ENCODE peak calls at places on chromosomes 16 and 17, in four cellular contexts. K is neural progenitor cell, R is Peyer's patch, M is choroid plexus epithelial cell. E is an unnamed sample.

GRCh38 chr17:80790981-80791742 is 200.5 kb upstream of the CHMP6 start:
- DNase-seq in K (no peak), R (no peak), M (peak), E (no peak)

GRCh38 chr17:12983986-12984932 is 33.6 kb downstream of the ELAC2 start:
- DNase-seq in K (no peak), R (no peak), M (peak), E (no peak)

GRCh38 chr16:15682105-15682570 is 32.1 kb downstream of the NDE1 start:
- DNase-seq in K (peak), R (no peak), M (peak), E (no peak)

GRCh38 chr17:72422505-72423285 is 301.9 kb downstream of the SOX9 start:
- DNase-seq in K (no peak), R (peak), M (peak), E (peak)

GRCh38 chr17:77425791-77426641 is 285.2 kb downstream of the SEC14L1 start:
- DNase-seq in K (peak), R (no peak), M (peak), E (no peak)

GRCh38 chr17:59415397-59415796 is 83.9 kb downstream of the YPEL2 start:
- DNase-seq in K (no peak), R (no peak), M (no peak), E (no peak)

GRCh38 chr17:80246266-80246681 is 14.4 kb upstream of the RNF213 start:
- DNase-seq in K (no peak), R (peak), M (no peak), E (no peak)

GRCh38 chr17:17416400-17417360 is 60.1 kb upstream of the MED9 start:
- DNase-seq in K (no peak), R (no peak), M (peak), E (no peak)

GRCh38 chr17:36068524-36068923 is 4.5 kb downstream of the CCL18 start:
- DNase-seq in K (no peak), R (no peak), M (no peak), E (no peak)

GRCh38 chr17:61750656-61751055 is 112.7 kb downstream of the BRIP1 start:
- DNase-seq in K (no peak), R (no peak), M (no peak), E (no peak)

GRCh38 chr17:7887038-7887481 is 1.5 kb upstream of the CHD3 start:
- DNase-seq in K (peak), R (no peak), M (no peak), E (no peak)

DNA sequence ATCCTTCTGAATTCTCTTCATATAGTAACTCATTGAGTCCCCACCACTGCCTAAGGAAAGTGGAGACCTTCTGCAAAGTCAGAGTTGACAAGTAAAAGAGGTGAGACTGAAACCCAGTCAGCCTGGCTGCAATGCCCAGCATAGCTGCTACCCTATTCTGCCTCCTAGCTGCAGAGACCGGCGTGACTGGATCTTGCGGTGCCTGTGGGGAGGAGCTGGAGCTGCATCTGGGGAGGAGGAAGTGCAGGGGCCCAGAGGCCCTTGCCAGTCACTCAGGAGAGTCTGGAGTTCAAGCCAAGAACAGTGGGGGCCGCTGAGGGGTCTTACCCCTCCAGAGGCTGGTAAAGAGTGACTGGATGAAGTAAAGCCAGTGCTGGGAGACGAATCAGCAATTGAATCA is 35.0 kb upstream of the ZNF423 start:
- DNase-seq in K (peak), R (peak), M (peak), E (peak)
- TF ChIP-seq CTCF in K (peak), R (peak), M (peak), E (peak)

DNA sequence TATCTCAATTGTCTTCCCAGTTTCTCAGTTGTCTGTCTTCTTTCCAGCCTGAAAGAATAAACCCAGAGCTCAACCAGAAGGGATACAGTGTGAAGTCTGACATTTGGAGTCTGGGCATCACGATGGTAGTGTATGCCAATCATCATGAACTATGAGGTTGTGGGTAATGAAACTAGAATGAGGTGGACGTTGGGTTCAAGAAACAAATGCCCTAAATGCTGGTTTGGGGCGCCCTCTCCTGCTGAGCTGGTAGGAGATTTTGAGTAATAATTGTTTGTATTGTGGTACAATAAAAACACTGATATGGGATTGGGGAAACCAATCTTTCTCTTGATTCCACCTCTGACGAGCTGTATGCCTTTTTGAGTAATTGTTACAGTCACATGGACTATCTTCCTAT is 110.4 kb downstream of the MAP2K6 start:
- DNase-seq in K (no peak), R (no peak), M (peak), E (no peak)
- TF ChIP-seq CTCF in K (no peak), R (no peak), M (peak), E (no peak)

DNA sequence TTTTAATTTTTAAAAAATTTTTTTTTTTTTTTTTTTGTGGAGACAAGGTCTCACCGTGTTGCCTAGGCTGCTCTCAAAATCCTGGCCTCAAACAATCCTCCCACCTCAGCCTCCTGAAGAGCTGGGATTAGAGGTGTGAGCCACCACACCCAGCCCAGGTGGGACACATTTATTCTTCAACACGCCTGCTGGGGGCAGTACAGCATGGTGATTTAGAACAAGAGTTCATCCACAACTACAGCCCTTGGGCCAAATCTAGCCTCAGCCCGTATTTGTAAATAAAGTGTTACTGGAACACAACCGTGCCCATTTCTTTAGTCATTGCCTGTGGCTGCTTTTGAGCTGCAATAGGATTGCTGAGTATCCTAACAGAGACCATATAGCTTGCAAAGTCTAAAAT is 92.8 kb downstream of the KATNIP start:
- DNase-seq in K (peak), R (no peak), M (peak), E (no peak)
- TF ChIP-seq CTCF in K (peak), R (no peak), M (peak), E (no peak)

GRCh38 chr16:80084614-80085013 is 456.2 kb upstream of the DYNLRB2 start:
- DNase-seq in K (peak), R (no peak), M (peak), E (peak)
- TF ChIP-seq CTCF in K (peak), R (peak), M (peak), E (peak)

GRCh38 chr16:3595521-3596021 is 15.8 kb downstream of the SLX4 start:
- DNase-seq in K (no peak), R (no peak), M (no peak), E (no peak)
- TF ChIP-seq CTCF in K (no peak), R (no peak), M (no peak), E (no peak)

DNA sequence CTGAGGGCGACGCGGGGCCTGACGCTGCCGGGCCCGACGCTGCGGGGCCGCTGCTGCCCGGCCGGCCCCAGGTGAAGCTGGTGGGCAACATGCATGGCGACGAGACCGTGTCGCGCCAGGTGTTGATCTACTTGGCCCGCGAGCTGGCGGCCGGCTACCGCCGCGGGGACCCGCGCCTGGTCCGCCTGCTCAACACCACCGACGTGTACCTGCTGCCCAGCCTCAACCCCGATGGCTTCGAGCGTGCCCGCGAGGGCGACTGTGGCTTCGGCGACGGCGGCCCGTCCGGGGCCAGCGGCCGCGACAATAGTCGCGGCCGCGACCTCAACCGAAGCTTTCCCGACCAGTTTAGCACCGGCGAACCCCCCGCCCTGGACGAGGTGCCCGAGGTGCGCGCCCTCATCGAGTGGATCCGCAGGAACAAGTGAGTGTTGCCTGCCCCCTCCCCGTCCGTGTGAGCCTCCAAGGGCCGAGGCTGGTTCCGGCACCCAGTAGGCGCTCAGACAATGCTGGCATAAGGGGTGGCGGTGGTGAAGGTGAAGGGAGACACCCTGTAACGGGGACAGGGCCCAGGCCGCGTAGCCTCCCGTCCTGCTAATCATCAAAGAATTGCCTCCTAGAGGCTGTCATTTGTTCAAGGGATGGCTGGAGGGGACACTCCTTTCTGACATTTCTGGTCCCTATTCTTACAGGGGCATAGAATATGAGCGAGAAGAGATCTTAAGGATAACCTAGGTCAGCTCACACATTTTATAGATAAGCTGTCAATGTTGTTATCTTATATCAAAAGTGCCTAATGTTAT is 777 bp downstream of the CPD start:
- DNase-seq in K (peak), R (peak), M (no peak), E (peak)
- TF ChIP-seq CTCF in K (no peak), R (no peak), M (no peak), E (no peak)

DNA sequence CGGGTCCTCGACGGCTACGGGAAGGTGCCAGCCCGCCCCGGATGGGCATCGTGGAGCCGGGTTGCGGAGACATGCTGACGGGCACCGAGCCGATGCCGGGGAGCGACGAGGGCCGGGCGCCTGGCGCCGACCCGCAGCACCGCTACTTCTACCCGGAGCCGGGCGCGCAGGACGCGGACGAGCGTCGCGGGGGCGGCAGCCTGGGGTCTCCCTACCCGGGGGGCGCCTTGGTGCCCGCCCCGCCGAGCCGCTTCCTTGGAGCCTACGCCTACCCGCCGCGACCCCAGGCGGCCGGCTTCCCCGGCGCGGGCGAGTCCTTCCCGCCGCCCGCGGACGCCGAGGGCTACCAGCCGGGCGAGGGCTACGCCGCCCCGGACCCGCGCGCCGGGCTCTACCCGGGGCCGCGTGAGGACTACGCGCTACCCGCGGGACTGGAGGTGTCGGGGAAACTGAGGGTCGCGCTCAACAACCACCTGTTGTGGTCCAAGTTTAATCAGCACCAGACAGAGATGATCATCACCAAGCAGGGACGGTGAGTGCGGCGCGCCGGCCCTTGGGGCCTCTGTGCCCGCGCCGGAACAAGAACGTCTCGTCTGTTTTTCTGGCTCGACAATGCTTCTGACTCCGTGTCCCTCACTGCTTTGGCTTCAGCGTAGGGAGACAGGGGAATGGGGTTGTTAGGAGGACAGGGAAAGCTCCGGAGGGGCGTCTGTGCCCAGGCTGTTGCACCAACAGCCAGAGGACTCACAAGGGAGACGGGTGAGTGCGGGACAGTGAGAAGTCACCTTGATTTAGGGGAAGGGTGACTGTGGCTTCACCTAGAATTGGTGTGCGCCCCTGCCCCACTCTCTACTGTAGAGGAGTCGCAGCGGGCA is 615 bp downstream of the TBX21 start:
- DNase-seq in K (peak), R (peak), M (no peak), E (no peak)
- TF ChIP-seq CTCF in K (no peak), R (no peak), M (no peak), E (no peak)

GRCh38 chr16:1691276-1691675 is 13.2 kb downstream of the JPT2 start:
- DNase-seq in K (no peak), R (no peak), M (peak), E (no peak)
- TF ChIP-seq CTCF in K (no peak), R (no peak), M (peak), E (no peak)

GRCh38 chr17:44751331-44751730 is 7.5 kb upstream of the ADAM11 start:
- DNase-seq in K (no peak), R (no peak), M (no peak), E (no peak)
- TF ChIP-seq CTCF in K (no peak), R (no peak), M (no peak), E (no peak)

E was measured in nephron progenitor cell.